ENCODE peak calls at places on chromosomes 2 and 18, in six cellular contexts. One of them, this sample, is unnamed.

GRCh38 chr2:156473445-156473844 is 37.3 kb downstream of the GPD2 start:
- DNase-seq in colonic mucosa: no peak
- DNase-seq in CD8-positive, alpha-beta T cell: no peak
- DNase-seq in right cardiac atrium: no peak
- DNase-seq in pancreas: no peak
- DNase-seq in kidney: no peak
- DNase-seq in this sample: no peak

GRCh38 chr2:109318150-109318948 is 189.3 kb downstream of the SH3RF3 start:
- DNase-seq in colonic mucosa: peak; percentile 69
- DNase-seq in pancreas: peak; percentile 25
- DNase-seq in right cardiac atrium: peak; percentile 94
- DNase-seq in kidney: peak; percentile 94
- DNase-seq in CD8-positive, alpha-beta T cell: no peak
- DNase-seq in this sample: no peak

GRCh38 chr2:119478188-119479065 is 45.9 kb downstream of the SCTR start:
- DNase-seq in pancreas: no peak
- DNase-seq in right cardiac atrium: no peak
- DNase-seq in kidney: no peak
- DNase-seq in colonic mucosa: peak; percentile 15
- DNase-seq in CD8-positive, alpha-beta T cell: no peak
- DNase-seq in this sample: no peak

GRCh38 chr2:15686643-15687042 is 95.0 kb downstream of the DDX1 start:
- DNase-seq in pancreas: no peak
- DNase-seq in right cardiac atrium: no peak
- DNase-seq in kidney: no peak
- DNase-seq in CD8-positive, alpha-beta T cell: no peak
- DNase-seq in colonic mucosa: no peak
- DNase-seq in this sample: no peak

GRCh38 chr2:240437181-240437860 is 1.9 kb downstream of the GPC1 start:
- DNase-seq in kidney: peak; percentile 59
- DNase-seq in colonic mucosa: no peak
- DNase-seq in pancreas: no peak
- DNase-seq in right cardiac atrium: peak; percentile 55
- DNase-seq in CD8-positive, alpha-beta T cell: no peak
- DNase-seq in this sample: no peak

GRCh38 chr18:7155887-7156286 is 38.3 kb upstream of the LAMA1 start:
- DNase-seq in colonic mucosa: no peak
- DNase-seq in CD8-positive, alpha-beta T cell: no peak
- DNase-seq in kidney: no peak
- DNase-seq in right cardiac atrium: no peak
- DNase-seq in pancreas: no peak
- DNase-seq in this sample: no peak

GRCh38 chr2:22800422-22800821 is 584.6 kb upstream of the KLHL29 start:
- DNase-seq in colonic mucosa: no peak
- DNase-seq in right cardiac atrium: no peak
- DNase-seq in pancreas: no peak
- DNase-seq in kidney: no peak
- DNase-seq in CD8-positive, alpha-beta T cell: no peak
- DNase-seq in this sample: no peak

GRCh38 chr2:8197101-8197500 is 484.8 kb upstream of the ID2 start:
- DNase-seq in CD8-positive, alpha-beta T cell: no peak
- DNase-seq in right cardiac atrium: no peak
- DNase-seq in colonic mucosa: no peak
- DNase-seq in kidney: no peak
- DNase-seq in pancreas: no peak
- DNase-seq in this sample: no peak

GRCh38 chr2:70248810-70249438 is 496 bp upstream of the TIA1 start:
- DNase-seq in right cardiac atrium: no peak
- DNase-seq in pancreas: no peak
- DNase-seq in kidney: peak; percentile 93
- DNase-seq in colonic mucosa: peak; percentile 96
- DNase-seq in CD8-positive, alpha-beta T cell: peak; percentile 80
- DNase-seq in this sample: no peak

GRCh38 chr2:127052771-127053691 is 53.9 kb downstream of the BIN1 start:
- DNase-seq in pancreas: no peak
- DNase-seq in right cardiac atrium: no peak
- DNase-seq in CD8-positive, alpha-beta T cell: no peak
- DNase-seq in kidney: peak; percentile 68
- DNase-seq in colonic mucosa: no peak
- DNase-seq in this sample: no peak

GRCh38 chr2:239133945-239134570 is 266.8 kb downstream of the HDAC4 start:
- DNase-seq in kidney: no peak
- DNase-seq in colonic mucosa: no peak
- DNase-seq in pancreas: no peak
- DNase-seq in CD8-positive, alpha-beta T cell: no peak
- DNase-seq in right cardiac atrium: peak; percentile 53
- DNase-seq in this sample: no peak

DNA sequence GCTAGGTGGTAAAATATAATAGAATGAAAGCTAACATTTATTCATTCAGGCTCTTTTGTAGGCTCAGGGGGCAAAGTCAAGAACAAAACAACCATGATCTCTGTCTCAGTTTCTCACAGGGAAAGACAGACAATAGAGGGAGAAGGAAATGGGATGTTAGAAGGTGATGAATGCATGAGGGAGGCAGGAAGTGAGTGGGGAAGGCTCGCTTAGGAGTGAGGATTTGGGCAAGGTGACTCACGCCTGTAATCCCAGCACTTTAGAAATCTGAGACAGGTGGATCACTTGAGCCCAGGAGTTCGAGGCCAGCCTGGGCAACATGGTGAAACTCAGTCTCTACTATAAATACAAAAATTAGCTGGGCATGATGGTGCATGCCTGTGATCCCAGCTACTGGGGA is 88.4 kb downstream of the CTIF start:
- DNase-seq in kidney: no peak
- DNase-seq in right cardiac atrium: no peak
- DNase-seq in CD8-positive, alpha-beta T cell: no peak
- DNase-seq in pancreas: no peak
- DNase-seq in colonic mucosa: no peak
- DNase-seq in this sample: no peak
- H3K4me1 ChIP-seq in kidney: no peaks in the 10 kb centered on the region
- H3K4me1 ChIP-seq in right cardiac atrium: no peaks in the 10 kb centered on the region
- H3K4me1 ChIP-seq in CD8-positive, alpha-beta T cell: no peaks in the 10 kb centered on the region
- H3K4me1 ChIP-seq in pancreas: no peaks in the 10 kb centered on the region
- H3K4me1 ChIP-seq in colonic mucosa: no peaks in the 10 kb centered on the region
- H3K4me1 ChIP-seq in this sample: no peaks in the 10 kb centered on the region

DNA sequence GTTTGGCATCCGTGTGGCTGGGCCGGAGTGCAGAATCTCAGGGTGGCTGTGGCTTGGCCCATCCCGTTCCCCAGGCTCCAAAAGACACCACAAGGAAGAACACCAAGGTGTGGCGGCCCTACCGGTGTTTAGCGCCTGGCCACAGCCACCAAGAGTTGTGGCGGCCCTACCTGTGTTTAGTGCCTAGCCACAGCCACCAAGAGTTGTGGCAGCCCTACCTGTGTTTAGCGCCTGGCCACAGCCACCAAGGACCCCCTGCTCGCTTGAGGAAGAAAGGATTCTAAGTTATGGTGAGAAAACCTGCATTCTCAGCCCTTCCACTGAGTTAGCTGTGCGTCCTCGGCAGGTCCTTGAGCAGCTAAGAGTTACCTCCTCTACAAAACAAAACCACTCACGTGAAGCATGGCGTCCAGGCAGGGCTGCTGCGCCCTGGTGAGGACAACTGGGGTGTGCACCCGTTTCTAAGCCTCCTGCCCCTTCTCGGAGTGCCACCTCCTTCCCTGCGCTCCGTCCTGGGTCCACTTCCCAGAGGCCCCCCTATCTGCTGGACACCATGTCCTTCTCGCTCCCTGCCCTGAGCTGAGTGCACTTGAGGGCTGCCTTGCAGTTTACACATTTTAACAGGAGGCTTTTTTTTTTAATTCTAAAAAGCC is 103.5 kb upstream of the SALL3 start:
- DNase-seq in colonic mucosa: no peak
- DNase-seq in CD8-positive, alpha-beta T cell: no peak
- DNase-seq in kidney: no peak
- DNase-seq in pancreas: no peak
- DNase-seq in right cardiac atrium: no peak
- DNase-seq in this sample: no peak
- H3K9me3 ChIP-seq in colonic mucosa: no peaks in the 10 kb centered on the region
- H3K9me3 ChIP-seq in CD8-positive, alpha-beta T cell: no peaks in the 10 kb centered on the region
- H3K9me3 ChIP-seq in kidney: no peaks in the 10 kb centered on the region
- H3K9me3 ChIP-seq in pancreas: no peaks in the 10 kb centered on the region
- H3K9me3 ChIP-seq in right cardiac atrium: no peaks in the 10 kb centered on the region
- H3K9me3 ChIP-seq in this sample: no peaks in the 10 kb centered on the region

DNA sequence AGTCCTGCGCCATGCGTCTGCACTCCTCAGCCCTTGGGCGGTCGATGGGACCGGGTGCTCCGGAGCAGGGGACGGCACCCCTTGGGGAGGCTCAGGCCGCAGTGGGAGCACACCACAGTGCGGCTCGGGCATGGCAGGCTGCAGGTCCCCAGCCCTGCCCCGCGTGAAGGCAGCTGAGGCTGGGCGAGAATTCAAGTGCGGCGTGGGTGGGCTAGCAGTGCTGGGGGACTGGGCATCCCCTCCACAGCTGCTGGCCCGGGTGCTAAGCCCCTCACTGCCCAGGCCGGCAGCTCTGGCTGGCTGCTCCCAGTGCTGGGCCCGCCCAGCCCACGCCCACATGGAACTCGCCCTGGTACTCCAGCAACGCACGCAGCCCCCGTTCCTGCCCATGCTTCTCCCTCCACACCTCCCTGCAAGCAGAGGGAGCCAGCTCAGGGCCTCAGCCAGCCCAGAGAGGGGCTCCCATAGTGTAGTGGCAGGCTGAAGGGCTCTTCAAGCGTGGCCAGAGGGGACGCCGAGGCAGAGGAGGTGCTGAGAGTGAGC is 198.3 kb upstream of the CNTNAP5 start:
- DNase-seq in right cardiac atrium: peak; percentile 50
- DNase-seq in pancreas: no peak
- DNase-seq in kidney: peak; percentile 70
- DNase-seq in colonic mucosa: no peak
- DNase-seq in CD8-positive, alpha-beta T cell: no peak
- DNase-seq in this sample: no peak
- H3K4me3 ChIP-seq in right cardiac atrium: no peak overlapping the region
- H3K4me3 ChIP-seq in pancreas: no peak overlapping the region
- H3K4me3 ChIP-seq in kidney: no peak overlapping the region
- H3K4me3 ChIP-seq in colonic mucosa: no peak overlapping the region
- H3K4me3 ChIP-seq in CD8-positive, alpha-beta T cell: no peak overlapping the region
- H3K4me3 ChIP-seq in this sample: no peak overlapping the region

GRCh38 chr2:64402876-64403275 is 51.1 kb upstream of the LGALSL start:
- DNase-seq in pancreas: no peak
- DNase-seq in CD8-positive, alpha-beta T cell: no peak
- DNase-seq in colonic mucosa: peak; percentile 46
- DNase-seq in right cardiac atrium: no peak
- DNase-seq in kidney: no peak
- DNase-seq in this sample: no peak

GRCh38 chr2:64400103-64400728 is 53.7 kb upstream of the LGALSL start:
- DNase-seq in pancreas: no peak
- DNase-seq in CD8-positive, alpha-beta T cell: no peak
- DNase-seq in kidney: no peak
- DNase-seq in right cardiac atrium: no peak
- DNase-seq in colonic mucosa: no peak
- DNase-seq in this sample: no peak

GRCh38 chr2:64403426-64403825 is 50.5 kb upstream of the LGALSL start:
- DNase-seq in kidney: no peak
- DNase-seq in pancreas: no peak
- DNase-seq in right cardiac atrium: no peak
- DNase-seq in CD8-positive, alpha-beta T cell: no peak
- DNase-seq in colonic mucosa: no peak
- DNase-seq in this sample: no peak

GRCh38 chr2:64400733-64401500 is 53.0 kb upstream of the LGALSL start:
- DNase-seq in right cardiac atrium: no peak
- DNase-seq in CD8-positive, alpha-beta T cell: no peak
- DNase-seq in colonic mucosa: peak; percentile 63
- DNase-seq in pancreas: no peak
- DNase-seq in kidney: no peak
- DNase-seq in this sample: no peak

DNA sequence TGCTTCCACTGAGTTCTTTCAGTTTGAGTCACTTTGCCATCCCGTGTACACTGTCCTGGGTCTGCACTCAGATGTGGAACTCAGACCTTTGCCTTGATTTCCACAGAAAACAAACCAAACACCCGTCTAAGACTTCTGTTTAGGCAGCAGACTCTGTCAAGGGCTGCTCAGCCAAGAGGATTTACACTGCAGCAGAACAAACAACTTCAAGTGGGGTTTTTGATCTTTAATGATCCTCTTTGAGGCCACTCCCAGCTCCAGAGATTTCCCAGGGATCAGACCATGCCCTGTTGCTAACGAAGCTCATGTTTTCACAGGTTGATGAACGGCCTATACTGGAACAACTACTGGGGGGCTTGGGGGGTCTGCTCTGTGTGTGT is 52.5 kb upstream of the LGALSL start:
- DNase-seq in kidney: no peak
- DNase-seq in CD8-positive, alpha-beta T cell: no peak
- DNase-seq in colonic mucosa: peak; percentile 68
- DNase-seq in right cardiac atrium: no peak
- DNase-seq in pancreas: no peak
- DNase-seq in this sample: no peak
- H3K4me1 ChIP-seq in kidney: peaks cover 40% of the 10 kb centered on the region
- H3K4me1 ChIP-seq in CD8-positive, alpha-beta T cell: no peaks in the 10 kb centered on the region
- H3K4me1 ChIP-seq in colonic mucosa: peaks cover 27% of the 10 kb centered on the region
- H3K4me1 ChIP-seq in right cardiac atrium: peaks cover 24% of the 10 kb centered on the region
- H3K4me1 ChIP-seq in pancreas: peaks cover 33% of the 10 kb centered on the region
- H3K4me1 ChIP-seq in this sample: peaks cover 7% of the 10 kb centered on the region

GRCh38 chr18:72456802-72457201 is 87.3 kb downstream of the CBLN2 start:
- DNase-seq in right cardiac atrium: no peak
- DNase-seq in CD8-positive, alpha-beta T cell: no peak
- DNase-seq in pancreas: no peak
- DNase-seq in colonic mucosa: no peak
- DNase-seq in kidney: no peak
- DNase-seq in this sample: no peak

GRCh38 chr18:72458256-72458655 is 85.9 kb downstream of the CBLN2 start:
- DNase-seq in pancreas: no peak
- DNase-seq in colonic mucosa: no peak
- DNase-seq in kidney: no peak
- DNase-seq in CD8-positive, alpha-beta T cell: no peak
- DNase-seq in right cardiac atrium: no peak
- DNase-seq in this sample: no peak

DNA sequence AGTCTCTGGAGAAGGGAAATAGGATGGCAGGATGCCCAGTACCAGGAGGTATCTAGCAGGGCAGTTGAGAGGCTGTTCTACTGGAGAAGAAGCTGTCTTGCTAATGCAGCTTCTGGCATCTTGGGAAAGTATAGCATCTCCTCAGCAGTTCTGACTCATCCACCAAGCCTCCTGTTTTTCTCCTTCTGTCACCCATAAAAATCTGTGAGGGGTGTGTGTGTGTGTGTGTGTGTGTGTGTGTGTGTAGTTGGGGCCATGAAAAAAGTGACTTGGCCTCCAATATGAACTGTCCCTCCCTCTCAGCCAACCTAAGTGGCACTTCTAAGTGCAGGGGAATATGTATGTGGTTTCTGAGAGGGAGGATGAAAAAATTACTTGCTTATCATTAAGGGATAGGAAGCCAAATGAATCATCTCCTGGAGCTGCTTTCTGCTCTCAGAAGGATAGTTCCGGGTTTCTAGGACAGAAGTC is 83.9 kb downstream of the CBLN2 start:
- DNase-seq in kidney: no peak
- DNase-seq in pancreas: no peak
- DNase-seq in CD8-positive, alpha-beta T cell: no peak
- DNase-seq in right cardiac atrium: no peak
- DNase-seq in colonic mucosa: no peak
- DNase-seq in this sample: no peak
- H3K9me3 ChIP-seq in kidney: no peaks in the 10 kb centered on the region
- H3K9me3 ChIP-seq in pancreas: no peaks in the 10 kb centered on the region
- H3K9me3 ChIP-seq in CD8-positive, alpha-beta T cell: no peaks in the 10 kb centered on the region
- H3K9me3 ChIP-seq in right cardiac atrium: no peaks in the 10 kb centered on the region
- H3K9me3 ChIP-seq in colonic mucosa: no peaks in the 10 kb centered on the region
- H3K9me3 ChIP-seq in this sample: no peaks in the 10 kb centered on the region

This sample was measured in NT2/D1.